ENCODE peak calls at places on chromosome 14, in four cellular contexts. N is mesenteric fat pad, Y is GM12878, R is EL. G is an unnamed sample.
A peak's percentile ranks its signal among the peaks of the same experiment; 100 is the strongest.

GRCh38 chr14:103727313-103728000 is 11.8 kb downstream of the ZFYVE21 start:
- DNase-seq in N (no peak), Y (no peak), R (no peak), G (no peak)

GRCh38 chr14:22651586-22651985 is 7.4 kb upstream of the OR6J1 start:
- DNase-seq in N (no peak), Y (no peak), R (no peak), G (no peak)

GRCh38 chr14:59107819-59108218 is 80.6 kb upstream of the DAAM1 start:
- DNase-seq in N (no peak), Y (no peak), R (peak; percentile 8), G (no peak)

GRCh38 chr14:55929136-55929535 is 189.1 kb upstream of the PELI2 start:
- DNase-seq in N (no peak), Y (no peak), R (no peak), G (no peak)

GRCh38 chr14:58978336-58978735 is 210.1 kb upstream of the DAAM1 start:
- DNase-seq in N (no peak), Y (no peak), R (peak; percentile 19), G (no peak)

GRCh38 chr14:104355101-104355691 is 216.8 kb downstream of the KIF26A start:
- DNase-seq in N (peak; percentile 77), Y (no peak), R (no peak), G (no peak)

GRCh38 chr14:100529561-100530031 is 57.6 kb downstream of the BEGAIN start:
- DNase-seq in N (peak; percentile 77), Y (no peak), R (no peak), G (no peak)

GRCh38 chr14:23386999-23387398 is 10.2 kb downstream of the CMTM5 start:
- DNase-seq in N (no peak), Y (no peak), R (no peak), G (no peak)

GRCh38 chr14:87133073-87133815 is 859.7 kb downstream of the GALC start:
- DNase-seq in N (no peak), Y (no peak), R (peak; percentile 32), G (peak; percentile 87)

GRCh38 chr14:99794156-99794780 is 1.1 kb downstream of the EML1 start:
- DNase-seq in N (no peak), Y (no peak), R (no peak), G (no peak)

GRCh38 chr14:91272341-91273272 is 28.1 kb upstream of the GPR68 start:
- DNase-seq in N (no peak), Y (no peak), R (no peak), G (no peak)

GRCh38 chr14:61034416-61035100 is 53.5 kb downstream of the SLC38A6 start:
- DNase-seq in N (no peak), Y (peak; percentile 48), R (no peak), G (no peak)

GRCh38 chr14:32201816-32202467 is at the start of gene RNU6-7:
- DNase-seq in N (no peak), Y (no peak), R (no peak), G (no peak)

GRCh38 chr14:56846970-56847928 is 37.0 kb upstream of the OTX2 start:
- DNase-seq in N (no peak), Y (no peak), R (no peak), G (no peak)

GRCh38 chr14:75648066-75648838 is 12.4 kb downstream of the ERG28 start:
- DNase-seq in N (no peak), Y (no peak), R (peak; percentile 99), G (peak; percentile 99)

GRCh38 chr14:50904719-50905118 is 32.9 kb downstream of the ABHD12B start:
- DNase-seq in N (no peak), Y (no peak), R (no peak), G (no peak)

GRCh38 chr14:104384776-104385071 is 194.8 kb upstream of the C14orf180 start:
- DNase-seq in N (peak; percentile 65), Y (no peak), R (no peak), G (no peak)

GRCh38 chr14:92613008-92613658 is 99.6 kb downstream of the RIN3 start:
- DNase-seq in N (no peak), Y (no peak), R (peak; percentile 19), G (no peak)

GRCh38 chr14:99242816-99243795 is 28.9 kb downstream of the BCL11B start:
- DNase-seq in N (no peak), Y (no peak), R (no peak), G (no peak)

GRCh38 chr14:89129570-89129969 is 287.5 kb downstream of the FOXN3 start:
- DNase-seq in N (no peak), Y (no peak), R (no peak), G (no peak)

GRCh38 chr14:56996721-56997399 is 186.6 kb upstream of the OTX2 start:
- DNase-seq in N (no peak), Y (no peak), R (no peak), G (no peak)

GRCh38 chr14:24435998-24436354 is 6.2 kb downstream of the KHNYN start:
- DNase-seq in N (no peak), Y (no peak), R (no peak), G (no peak)

GRCh38 chr14:72318648-72319047 is 386.4 kb downstream of the RGS6 start:
- DNase-seq in N (no peak), Y (peak; percentile 15), R (peak; percentile 21), G (no peak)

GRCh38 chr14:39547845-39548244 is 115.6 kb upstream of the FBXO33 start:
- DNase-seq in N (no peak), Y (no peak), R (no peak), G (no peak)

GRCh38 chr14:51335521-51335920 is 95.5 kb downstream of the TMX1 start:
- DNase-seq in N (no peak), Y (no peak), R (no peak), G (no peak)

GRCh38 chr14:105168979-105169507 is 467 bp upstream of the JAG2 start:
- DNase-seq in N (no peak), Y (no peak), R (no peak), G (no peak)

G was measured in astrocyte of the spinal cord.